ENCODE peak calls at places on chromosome 3, in eight cellular contexts. Y, G, D, P, J, B, L and F are unnamed samples.

GRCh38 chr3:175702956-175703355 is 843.8 kb downstream of the NAALADL2 start:
- DNase-seq in Y (no peak), G (no peak), D (no peak), P (no peak), J (no peak), B (no peak), L (no peak), F (no peak)

GRCh38 chr3:129525341-129525968 is 3.0 kb upstream of the RHO start:
- DNase-seq in Y (no peak), G (no peak), D (peak; percentile 28), P (no peak), J (peak; percentile 61), B (no peak), L (no peak), F (peak; percentile 58)

GRCh38 chr3:9779721-9780450 is 10.1 kb upstream of the CAMK1 start:
- DNase-seq in Y (no peak), G (no peak), D (no peak), P (peak; percentile 64), J (no peak), B (peak; percentile 61), L (no peak), F (no peak)

GRCh38 chr3:182979719-182980191 is 583 bp downstream of the DCUN1D1 start:
- DNase-seq in Y (no peak), G (peak; percentile 12), D (no peak), P (peak; percentile 54), J (peak; percentile 45), B (no peak), L (peak; percentile 2), F (peak; percentile 28)

GRCh38 chr3:172438181-172438580 is 10.1 kb downstream of the GHSR start:
- DNase-seq in Y (no peak), G (no peak), D (no peak), P (no peak), J (no peak), B (no peak), L (no peak), F (no peak)

GRCh38 chr3:177338697-177339219 is 141.5 kb upstream of the TBL1XR1 start:
- DNase-seq in Y (no peak), G (peak; percentile 95), D (peak; percentile 51), P (no peak), J (peak; percentile 57), B (no peak), L (no peak), F (no peak)

GRCh38 chr3:128561504-128561903 is 68.5 kb upstream of the GATA2 start:
- DNase-seq in Y (no peak), G (no peak), D (no peak), P (no peak), J (no peak), B (no peak), L (no peak), F (no peak)

GRCh38 chr3:9412293-9412692 is 14.9 kb downstream of the SETD5 start:
- DNase-seq in Y (no peak), G (no peak), D (no peak), P (no peak), J (no peak), B (no peak), L (no peak), F (no peak)

GRCh38 chr3:25594007-25594502 is 70.7 kb downstream of the TOP2B start:
- DNase-seq in Y (no peak), G (peak; percentile 30), D (peak; percentile 92), P (no peak), J (peak; percentile 86), B (no peak), L (no peak), F (no peak)

GRCh38 chr3:122615303-122615702 is 37.9 kb downstream of the PARP15 start:
- DNase-seq in Y (no peak), G (no peak), D (no peak), P (no peak), J (peak; percentile 13), B (no peak), L (no peak), F (peak; percentile 13)

GRCh38 chr3:133137042-133137393 is 98.8 kb downstream of the TMEM108 start:
- DNase-seq in Y (no peak), G (no peak), D (no peak), P (no peak), J (no peak), B (no peak), L (no peak), F (no peak)

GRCh38 chr3:14120111-14120920 is 4.4 kb downstream of the CHCHD4 start:
- DNase-seq in Y (peak; percentile 79), G (no peak), D (no peak), P (no peak), J (no peak), B (no peak), L (no peak), F (no peak)

GRCh38 chr3:196219194-196219969 is 3.0 kb downstream of the SLC51A start:
- DNase-seq in Y (no peak), G (no peak), D (peak; percentile 83), P (peak; percentile 84), J (peak; percentile 91), B (peak; percentile 69), L (peak; percentile 51), F (peak; percentile 84)
- H3K4me3 ChIP-seq in Y (peak overlapping the region; percentile 36), G (no peak overlapping the region), D (peak overlapping the region; percentile 50), P (no peak overlapping the region), J (peak overlapping the region; percentile 74), B (peak overlapping the region; percentile 46), L (peak overlapping the region; percentile 58), F (peak overlapping the region; percentile 8)

GRCh38 chr3:124032351-124032880 is 40.5 kb upstream of the ROPN1 start:
- DNase-seq in Y (peak; percentile 90), G (no peak), D (peak; percentile 39), P (peak; percentile 61), J (peak; percentile 3), B (no peak), L (no peak), F (no peak)
- H3K27me3 ChIP-seq in Y (no peaks in the 10 kb centered on the region), G (peaks cover 49% of the 10 kb centered on the region), D (peaks cover 13% of the 10 kb centered on the region), P (no peaks in the 10 kb centered on the region), J (peaks cover 20% of the 10 kb centered on the region), B (peaks cover 12% of the 10 kb centered on the region), L (peaks cover 44% of the 10 kb centered on the region), F (peaks cover 80% of the 10 kb centered on the region)

GRCh38 chr3:52731590-52731989 is 25.7 kb downstream of the SPCS1 start:
- DNase-seq in Y (no peak), G (no peak), D (no peak), P (no peak), J (no peak), B (no peak), L (no peak), F (no peak)
- H3K9me3 ChIP-seq in Y (no peaks in the 10 kb centered on the region), G (peaks cover 4% of the 10 kb centered on the region), D (no peaks in the 10 kb centered on the region), P (no peaks in the 10 kb centered on the region), J (peaks cover 55% of the 10 kb centered on the region), B (no peaks in the 10 kb centered on the region), L (peaks cover 8% of the 10 kb centered on the region), F (no peaks in the 10 kb centered on the region)

DNA sequence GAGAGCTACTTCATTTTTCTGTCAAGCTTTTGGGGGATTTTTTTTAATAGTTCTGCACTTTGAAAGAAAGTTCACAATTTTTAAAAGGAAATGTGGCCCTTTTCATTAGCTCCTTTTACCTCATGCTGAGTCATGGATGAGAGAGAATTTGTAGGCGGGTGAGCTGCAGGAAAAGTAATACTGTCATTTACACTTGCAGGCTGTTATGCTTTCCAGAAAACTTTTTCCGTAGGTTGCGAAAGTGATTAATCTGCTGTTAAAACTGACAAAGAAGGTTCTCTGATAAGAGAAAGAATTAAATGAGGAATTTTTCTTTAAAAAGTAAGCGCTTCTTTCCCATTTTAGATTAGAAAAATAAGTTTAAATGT is 430.2 kb downstream of the LPP start:
- DNase-seq in Y (no peak), G (no peak), D (peak; percentile 77), P (no peak), J (peak; percentile 83), B (no peak), L (no peak), F (peak; percentile 49)
- H3K4me3 ChIP-seq in Y (no peak overlapping the region), G (no peak overlapping the region), D (no peak overlapping the region), P (no peak overlapping the region), J (peak overlapping the region; percentile 60), B (no peak overlapping the region), L (no peak overlapping the region), F (no peak overlapping the region)

DNA sequence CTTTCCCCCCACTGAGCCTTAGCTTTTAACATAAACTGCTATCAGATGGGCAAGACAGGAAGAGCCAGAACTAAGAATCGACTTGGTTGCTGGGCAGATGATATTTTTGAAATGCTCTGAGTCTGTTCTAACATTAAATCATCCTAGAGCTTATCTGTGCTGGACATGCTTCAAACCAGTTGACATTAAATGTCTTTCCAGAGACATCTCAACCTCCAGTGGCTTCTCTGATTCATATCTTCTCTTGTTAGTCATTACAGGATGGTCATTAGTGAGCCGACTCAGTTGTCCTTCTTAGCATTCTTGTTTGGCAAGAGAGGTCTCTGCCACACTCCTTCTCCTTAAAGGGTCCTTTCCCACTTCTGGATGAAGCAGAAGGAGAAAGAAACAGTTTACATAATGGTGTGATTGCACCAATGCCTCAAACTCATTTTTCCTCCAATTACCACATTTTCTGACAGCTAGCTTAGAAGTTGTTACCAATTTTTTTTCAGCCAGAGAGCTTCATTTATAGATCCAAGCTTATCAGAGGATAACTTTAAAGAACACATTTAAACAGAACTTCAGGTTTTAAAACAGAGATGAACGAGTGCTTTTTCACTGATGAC is 21.7 kb upstream of the SYN2 start:
- DNase-seq in Y (no peak), G (no peak), D (no peak), P (no peak), J (no peak), B (no peak), L (no peak), F (no peak)
- H3K27me3 ChIP-seq in Y (no peaks in the 10 kb centered on the region), G (peaks cover 23% of the 10 kb centered on the region), D (no peaks in the 10 kb centered on the region), P (no peaks in the 10 kb centered on the region), J (peaks cover 11% of the 10 kb centered on the region), B (no peaks in the 10 kb centered on the region), L (no peaks in the 10 kb centered on the region), F (peaks cover 3% of the 10 kb centered on the region)

GRCh38 chr3:74978684-74979083 is 364.2 kb upstream of the CNTN3 start:
- DNase-seq in Y (no peak), G (no peak), D (no peak), P (no peak), J (no peak), B (no peak), L (no peak), F (no peak)
- H3K9me3 ChIP-seq in Y (no peaks in the 10 kb centered on the region), G (no peaks in the 10 kb centered on the region), D (no peaks in the 10 kb centered on the region), P (no peaks in the 10 kb centered on the region), J (no peaks in the 10 kb centered on the region), B (no peaks in the 10 kb centered on the region), L (no peaks in the 10 kb centered on the region), F (no peaks in the 10 kb centered on the region)